ENCODE peak calls at places on chromosomes 4 and X, in seven cellular contexts. A is K562, Q is SK-N-SH, I is HepG2, J is HCT116, B is H1, V is GM12878. G is an unnamed sample.

GRCh38 chr4:124423160-124423559 is 289.4 kb downstream of the ANKRD50 start:
- DNase-seq in A (no peak), Q (no peak), I (no peak), J (no peak), B (no peak), V (no peak), G (no peak)

GRCh38 chr4:24876431-24876830 is 36.4 kb downstream of the CCDC149 start:
- DNase-seq in A (no peak), Q (no peak), I (no peak), J (no peak), B (no peak), V (no peak), G (peak)

GRCh38 chr4:107518076-107518475 is 202.0 kb downstream of the PAPSS1 start:
- DNase-seq in A (no peak), Q (no peak), I (no peak), J (no peak), B (no peak), V (no peak), G (no peak)

GRCh38 chr4:166655705-166656104 is 578.6 kb downstream of the SPOCK3 start:
- DNase-seq in A (no peak), Q (no peak), I (no peak), J (no peak), B (no peak), V (no peak), G (no peak)

GRCh38 chr4:4507923-4508322 is 33.9 kb downstream of the STX18 start:
- DNase-seq in A (peak), Q (peak), I (peak), J (peak), B (no peak), V (no peak), G (peak)

GRCh38 chr4:182325848-182326255 is 82.7 kb downstream of the TENM3 start:
- DNase-seq in A (no peak), Q (no peak), I (no peak), J (no peak), B (no peak), V (no peak), G (no peak)

GRCh38 chr4:21083413-21083812 is 383.2 kb downstream of the PACRGL start:
- DNase-seq in A (no peak), Q (no peak), I (no peak), J (no peak), B (no peak), V (no peak), G (no peak)

GRCh38 chr4:132123870-132124623 is 1025.0 kb upstream of the PCDH10 start:
- DNase-seq in A (peak), Q (no peak), I (no peak), J (peak), B (no peak), V (peak), G (peak)

GRCh38 chr4:8746523-8747466 is 124.8 kb downstream of the HMX1 start:
- DNase-seq in A (no peak), Q (no peak), I (no peak), J (no peak), B (no peak), V (no peak), G (no peak)

GRCh38 chr4:184329235-184330007 is 111.7 kb upstream of the ENPP6 start:
- DNase-seq in A (no peak), Q (no peak), I (no peak), J (no peak), B (no peak), V (no peak), G (no peak)

GRCh38 chr4:137032242-137032641 is 500.1 kb downstream of the PCDH18 start:
- DNase-seq in A (no peak), Q (no peak), I (no peak), J (no peak), B (no peak), V (no peak), G (no peak)

GRCh38 chrX:33968611-33969010 is 163.5 kb downstream of the FAM47A start:
- DNase-seq in A (no peak), Q (no peak), I (no peak), J (no peak), B (no peak), V (no peak), G (no peak)

GRCh38 chrX:150872773-150873336 is 25.6 kb downstream of the CD99L2 start:
- DNase-seq in A (no peak), Q (no peak), I (no peak), J (no peak), B (no peak), V (no peak), G (no peak)

GRCh38 chr4:84035568-84035967 is 463.5 kb downstream of the NKX6-1 start:
- DNase-seq in A (no peak), Q (no peak), I (no peak), J (no peak), B (no peak), V (no peak), G (no peak)
- TF ChIP-seq JUND in A (no peak), Q (no peak), I (no peak), J (no peak), B (no peak), V (no peak), G (no peak)

DNA sequence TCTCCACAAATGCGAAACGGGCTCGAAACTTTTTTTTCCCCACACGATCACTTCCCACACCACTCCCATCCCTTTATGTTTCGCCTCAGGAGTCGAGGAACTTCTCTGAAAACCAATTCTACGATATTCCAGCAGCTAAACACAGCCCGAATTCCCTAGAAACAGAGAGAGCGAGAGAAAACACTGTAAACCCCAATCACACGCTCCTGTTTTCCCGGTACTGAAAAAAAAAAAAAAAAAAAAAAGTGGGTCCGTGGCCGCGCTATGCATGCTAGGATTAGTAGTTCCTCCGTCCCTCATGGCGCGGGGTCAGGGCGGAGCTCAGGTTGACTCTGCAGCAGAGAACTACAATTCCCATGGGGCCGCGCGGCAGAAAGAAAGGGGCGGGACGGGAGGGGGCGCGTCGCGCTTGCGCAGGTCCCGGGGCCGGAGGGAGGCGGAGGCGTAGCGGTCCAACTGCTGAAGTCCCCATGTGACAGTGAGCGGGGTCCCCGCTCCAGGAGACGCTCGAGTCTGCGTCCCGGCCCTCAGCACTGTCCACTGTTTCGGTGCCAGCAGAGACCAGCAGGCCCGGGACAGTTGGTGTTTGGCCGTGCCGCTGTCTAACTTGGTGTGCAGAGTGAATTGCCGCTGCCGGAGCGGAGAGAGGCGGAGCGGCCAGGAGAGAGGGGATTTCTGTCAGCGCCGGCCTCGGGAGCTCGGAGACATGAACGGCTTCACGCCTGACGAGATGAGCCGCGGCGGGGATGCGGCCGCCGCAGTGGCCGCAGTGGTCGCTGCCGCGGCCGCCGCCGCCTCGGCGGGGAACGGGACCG is at the start of gene SAP30:
- DNase-seq in A (peak), Q (peak), I (peak), J (peak), B (peak), V (peak), G (peak)
- TF ChIP-seq JUND in A (no peak), Q (no peak), I (no peak), J (no peak), B (no peak), V (no peak), G (no peak)

GRCh38 chrX:10326578-10326977 is 169.8 kb downstream of the CLCN4 start:
- DNase-seq in A (no peak), Q (peak), I (peak), J (peak), B (no peak), V (no peak), G (no peak)
- TF ChIP-seq JUND in A (no peak), Q (no peak), I (no peak), J (no peak), B (no peak), V (no peak), G (no peak)

GRCh38 chr4:139736661-139737060 is 71.0 kb downstream of the MGST2 start:
- DNase-seq in A (no peak), Q (no peak), I (no peak), J (no peak), B (no peak), V (no peak), G (no peak)

GRCh38 chr4:139734875-139735380 is 69.3 kb downstream of the MGST2 start:
- DNase-seq in A (no peak), Q (peak), I (no peak), J (no peak), B (peak), V (no peak), G (peak)

GRCh38 chr4:139734201-139734874 is 68.7 kb downstream of the MGST2 start:
- DNase-seq in A (no peak), Q (no peak), I (no peak), J (no peak), B (no peak), V (no peak), G (peak)

GRCh38 chr4:139735381-139736256 is 70.0 kb downstream of the MGST2 start:
- DNase-seq in A (no peak), Q (peak), I (no peak), J (no peak), B (no peak), V (no peak), G (no peak)

DNA sequence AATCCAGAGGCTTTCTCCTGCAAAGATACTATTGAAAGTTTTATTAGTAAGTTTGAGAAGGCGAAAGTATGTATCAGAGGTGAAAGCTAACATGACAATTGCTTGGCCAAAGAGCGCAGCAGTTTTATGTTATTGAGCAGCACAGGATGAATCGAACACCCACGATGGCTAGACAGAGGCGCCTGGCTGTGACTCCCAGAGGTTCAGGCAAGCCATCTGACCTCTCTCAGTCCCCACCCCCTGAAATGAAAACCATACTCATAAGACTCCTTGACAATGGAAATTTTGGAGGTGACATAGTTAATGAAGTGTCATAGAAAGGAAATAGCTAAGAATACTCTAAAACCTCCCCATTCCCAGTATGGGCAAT is 70.6 kb downstream of the MGST2 start:
- DNase-seq in A (no peak), Q (no peak), I (no peak), J (no peak), B (no peak), V (no peak), G (no peak)
- TF ChIP-seq JUND in A (no peak), Q (no peak), I (no peak), J (no peak), B (no peak), V (no peak), G (no peak)

DNA sequence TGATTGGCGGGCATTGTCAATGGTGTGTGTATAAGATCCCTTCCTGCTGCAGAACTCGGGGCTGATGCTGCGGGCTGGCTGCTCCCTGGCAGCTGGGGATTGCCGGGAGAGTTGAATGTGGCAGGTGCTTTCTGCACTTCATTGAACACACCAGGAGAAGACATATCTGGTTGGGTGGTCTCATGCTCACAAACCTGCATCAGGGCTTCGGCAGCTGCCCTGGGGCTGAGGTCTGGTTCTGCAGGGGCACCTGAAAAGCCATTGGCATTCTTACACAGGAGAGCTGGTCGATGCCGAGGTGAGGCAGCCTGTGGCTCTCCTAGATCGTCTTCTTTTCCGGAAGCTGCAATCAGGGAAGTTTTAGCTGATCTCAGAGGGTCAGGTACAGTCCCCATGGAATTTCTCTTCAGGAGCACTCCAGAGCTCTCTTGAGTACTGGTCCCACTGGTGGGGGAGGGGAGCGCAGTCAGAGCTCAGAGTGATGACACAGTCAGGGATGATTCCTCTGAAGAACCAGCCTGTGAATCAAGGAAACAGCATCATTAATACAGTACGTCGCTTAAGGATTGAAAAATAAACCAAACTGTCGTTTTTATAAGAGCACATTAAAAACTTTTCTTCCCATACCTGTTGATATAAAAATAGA is 57.8 kb downstream of the GPRIN3 start:
- DNase-seq in A (no peak), Q (no peak), I (no peak), J (no peak), B (no peak), V (no peak), G (no peak)
- TF ChIP-seq JUND in A (no peak), Q (no peak), I (no peak), J (no peak), B (no peak), V (no peak), G (no peak)

GRCh38 chr4:131119661-131120060 is 2023.7 kb downstream of the C4orf33 start:
- DNase-seq in A (no peak), Q (no peak), I (no peak), J (no peak), B (no peak), V (no peak), G (no peak)

GRCh38 chr4:131113273-131113672 is 2017.3 kb downstream of the C4orf33 start:
- DNase-seq in A (no peak), Q (no peak), I (no peak), J (no peak), B (no peak), V (no peak), G (no peak)

GRCh38 chr4:131113704-131114103 is 2017.8 kb downstream of the C4orf33 start:
- DNase-seq in A (no peak), Q (no peak), I (no peak), J (no peak), B (no peak), V (no peak), G (no peak)
- TF ChIP-seq JUND in A (no peak), Q (no peak), I (no peak), J (no peak), B (no peak), V (no peak), G (no peak)